ENCODE peak calls at places on chromosomes 11 and 22, in four cellular contexts. One of them, this sample, is unnamed.

GRCh38 chr11:64522843-64523242 is 68.2 kb upstream of the SLC22A12 start:
- DNase-seq in K562: no peak
- DNase-seq in A549: no peak
- DNase-seq in HepG2: no peak
- DNase-seq in this sample: no peak

GRCh38 chr11:121321614-121322243 is 29.2 kb downstream of the SC5D start:
- DNase-seq in K562: no peak
- DNase-seq in A549: peak
- DNase-seq in HepG2: no peak
- DNase-seq in this sample: no peak

GRCh38 chr11:3073029-3073435 is 15.8 kb upstream of the CARS1 start:
- DNase-seq in K562: no peak
- DNase-seq in A549: no peak
- DNase-seq in HepG2: no peak
- DNase-seq in this sample: peak

GRCh38 chr11:95200781-95201457 is 30.1 kb downstream of the SESN3 start:
- DNase-seq in K562: no peak
- DNase-seq in A549: no peak
- DNase-seq in HepG2: no peak
- DNase-seq in this sample: no peak

GRCh38 chr11:96204721-96205459 is 138.1 kb downstream of the MAML2 start:
- DNase-seq in K562: no peak
- DNase-seq in A549: no peak
- DNase-seq in HepG2: no peak
- DNase-seq in this sample: no peak

GRCh38 chr11:77346906-77347603 is 45.6 kb upstream of the GDPD4 start:
- DNase-seq in K562: no peak
- DNase-seq in A549: no peak
- DNase-seq in HepG2: no peak
- DNase-seq in this sample: no peak

GRCh38 chr11:17743808-17744119 is 9.2 kb downstream of the KCNC1 start:
- DNase-seq in K562: no peak
- DNase-seq in A549: no peak
- DNase-seq in HepG2: no peak
- DNase-seq in this sample: no peak

GRCh38 chr11:73980001-73980960 is 2.4 kb downstream of the UCP2 start:
- DNase-seq in K562: peak
- DNase-seq in A549: no peak
- DNase-seq in HepG2: peak
- DNase-seq in this sample: peak

GRCh38 chr11:118851970-118852369 is 31.7 kb upstream of the CXCR5 start:
- DNase-seq in K562: no peak
- DNase-seq in A549: no peak
- DNase-seq in HepG2: no peak
- DNase-seq in this sample: no peak

GRCh38 chr11:84947970-84948600 is 679.1 kb downstream of the DLG2 start:
- DNase-seq in K562: no peak
- DNase-seq in A549: no peak
- DNase-seq in HepG2: no peak
- DNase-seq in this sample: no peak

GRCh38 chr11:75625970-75626691 is 42.7 kb downstream of the MAP6 start:
- DNase-seq in K562: no peak
- DNase-seq in A549: peak
- DNase-seq in HepG2: no peak
- DNase-seq in this sample: no peak

GRCh38 chr11:26187639-26188038 is 144.3 kb upstream of the ANO3 start:
- DNase-seq in K562: no peak
- DNase-seq in A549: peak
- DNase-seq in HepG2: peak
- DNase-seq in this sample: peak

GRCh38 chr11:2144549-2145220 is 5.5 kb upstream of the IGF2 start:
- DNase-seq in K562: no peak
- DNase-seq in A549: no peak
- DNase-seq in HepG2: no peak
- DNase-seq in this sample: no peak

GRCh38 chr11:72758304-72758689 is 6.1 kb upstream of the ARAP1 start:
- DNase-seq in K562: peak
- DNase-seq in A549: no peak
- DNase-seq in HepG2: no peak
- DNase-seq in this sample: no peak

GRCh38 chr11:81007046-81007445 is 1566.2 kb upstream of the TENM4 start:
- DNase-seq in K562: no peak
- DNase-seq in A549: no peak
- DNase-seq in HepG2: no peak
- DNase-seq in this sample: peak

GRCh38 chr11:16337421-16338213 is 18.7 kb downstream of the SOX6 start:
- DNase-seq in K562: peak
- DNase-seq in A549: no peak
- DNase-seq in HepG2: no peak
- DNase-seq in this sample: no peak

GRCh38 chr11:120773501-120774031 is 250.3 kb upstream of the TBCEL start:
- DNase-seq in K562: no peak
- DNase-seq in A549: no peak
- DNase-seq in HepG2: no peak
- DNase-seq in this sample: peak

GRCh38 chr11:13110929-13111812 is 102.1 kb downstream of the RASSF10 start:
- DNase-seq in K562: peak
- DNase-seq in A549: peak
- DNase-seq in HepG2: no peak
- DNase-seq in this sample: peak

GRCh38 chr11:115990004-115990447 is 485.8 kb upstream of the CADM1 start:
- DNase-seq in K562: peak
- DNase-seq in A549: peak
- DNase-seq in HepG2: no peak
- DNase-seq in this sample: no peak

GRCh38 chr11:107494036-107494435 is 36.4 kb upstream of the CWF19L2 start:
- DNase-seq in K562: no peak
- DNase-seq in A549: no peak
- DNase-seq in HepG2: no peak
- DNase-seq in this sample: no peak

GRCh38 chr11:97908354-97908753 is 1112.4 kb upstream of the CNTN5 start:
- DNase-seq in K562: no peak
- DNase-seq in A549: no peak
- DNase-seq in HepG2: no peak
- DNase-seq in this sample: no peak

GRCh38 chr22:23120415-23120899 is 21.3 kb downstream of the RSPH14 start:
- DNase-seq in K562: peak
- DNase-seq in A549: no peak
- DNase-seq in HepG2: no peak
- DNase-seq in this sample: no peak

GRCh38 chr22:23119492-23120414 is 22.0 kb downstream of the RSPH14 start:
- DNase-seq in K562: peak
- DNase-seq in A549: no peak
- DNase-seq in HepG2: no peak
- DNase-seq in this sample: peak

GRCh38 chr22:23122216-23122957 is 19.4 kb downstream of the RSPH14 start:
- DNase-seq in K562: peak
- DNase-seq in A549: no peak
- DNase-seq in HepG2: no peak
- DNase-seq in this sample: no peak

GRCh38 chr22:23122992-23123803 is 18.6 kb downstream of the RSPH14 start:
- DNase-seq in K562: peak
- DNase-seq in A549: no peak
- DNase-seq in HepG2: no peak
- DNase-seq in this sample: no peak

GRCh38 chr22:23121026-23121823 is 20.6 kb downstream of the RSPH14 start:
- DNase-seq in K562: peak
- DNase-seq in A549: no peak
- DNase-seq in HepG2: no peak
- DNase-seq in this sample: no peak
- TF ChIP-seq JUN in K562: peak
- TF ChIP-seq JUN in A549: no peak
- TF ChIP-seq JUN in HepG2: no peak
- TF ChIP-seq JUN in this sample: no peak

GRCh38 chr22:20864186-20864908 is 5.5 kb downstream of the SNAP29 start:
- DNase-seq in K562: no peak
- DNase-seq in A549: no peak
- DNase-seq in HepG2: no peak
- DNase-seq in this sample: no peak
- TF ChIP-seq MYC in K562: no peak
- TF ChIP-seq MYC in A549: no peak
- TF ChIP-seq MYC in HepG2: no peak
- TF ChIP-seq MYC in this sample: no peak

GRCh38 chr22:28714043-28714442 is 27.6 kb downstream of the CHEK2 start:
- DNase-seq in K562: no peak
- DNase-seq in A549: no peak
- DNase-seq in HepG2: no peak
- DNase-seq in this sample: peak
- TF ChIP-seq JUN in K562: no peak
- TF ChIP-seq JUN in A549: no peak
- TF ChIP-seq JUN in HepG2: no peak
- TF ChIP-seq JUN in this sample: no peak

DNA sequence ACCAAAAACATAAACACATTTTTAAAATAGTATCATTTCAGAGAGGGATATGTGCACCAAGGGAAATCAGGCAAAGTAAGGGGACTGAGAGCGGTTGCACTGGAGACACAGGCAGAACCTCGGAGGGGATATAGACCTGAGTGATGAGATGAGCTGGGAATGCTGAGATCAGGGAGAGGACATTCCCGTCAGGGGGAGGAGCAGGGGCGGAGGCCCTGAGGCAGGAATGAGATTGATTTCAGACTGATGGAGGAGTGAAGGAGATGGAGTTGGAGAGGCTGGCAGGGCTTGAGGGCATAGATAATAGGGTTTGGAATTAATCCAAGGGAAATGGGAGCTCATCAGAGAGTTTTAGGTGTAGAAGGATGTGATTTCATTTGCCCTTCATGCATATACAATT is 13.1 kb downstream of the CD6 start:
- DNase-seq in K562: no peak
- DNase-seq in A549: no peak
- DNase-seq in HepG2: no peak
- DNase-seq in this sample: no peak
- TF ChIP-seq MYC in K562: no peak
- TF ChIP-seq MYC in A549: no peak
- TF ChIP-seq MYC in HepG2: no peak
- TF ChIP-seq MYC in this sample: no peak

GRCh38 chr22:29767289-29768051 is at the start of gene UQCR10:
- DNase-seq in K562: peak
- DNase-seq in A549: peak
- DNase-seq in HepG2: peak
- DNase-seq in this sample: no peak
- TF ChIP-seq JUN in K562: no peak
- TF ChIP-seq JUN in A549: peak
- TF ChIP-seq JUN in HepG2: no peak
- TF ChIP-seq JUN in this sample: no peak

DNA sequence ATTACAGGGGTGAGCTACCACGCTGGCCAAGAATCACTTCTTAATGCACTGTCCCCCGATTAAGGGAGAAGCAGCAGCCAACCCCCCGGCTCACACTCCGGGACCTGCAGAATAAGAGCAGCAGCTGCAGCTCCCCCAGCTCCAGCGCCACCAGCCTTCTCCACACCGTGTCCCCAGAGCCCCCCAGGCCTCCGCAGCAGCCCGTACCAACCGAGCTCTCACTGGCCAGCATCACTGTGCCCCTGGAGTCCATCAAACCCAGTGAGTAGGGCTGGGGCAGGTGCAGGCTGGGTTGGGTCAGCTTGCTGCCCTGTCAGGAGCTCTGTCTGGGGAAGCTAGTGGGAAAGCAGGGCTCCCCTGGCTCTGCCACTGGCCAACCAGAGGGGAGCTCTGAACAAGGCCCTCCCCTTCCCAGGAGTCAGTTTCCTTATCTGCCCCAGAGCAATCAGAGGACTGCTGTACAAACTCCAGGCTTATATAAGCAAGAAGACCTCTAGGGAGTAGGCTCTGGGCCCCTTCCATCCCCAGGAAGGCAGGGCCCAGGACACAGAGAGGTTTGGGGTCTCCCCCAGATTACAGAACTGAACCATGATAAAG is 8.5 kb upstream of the SH3BP1 start:
- DNase-seq in K562: peak
- DNase-seq in A549: no peak
- DNase-seq in HepG2: peak
- DNase-seq in this sample: no peak
- TF ChIP-seq MYC in K562: no peak
- TF ChIP-seq MYC in A549: no peak
- TF ChIP-seq MYC in HepG2: no peak
- TF ChIP-seq MYC in this sample: no peak

DNA sequence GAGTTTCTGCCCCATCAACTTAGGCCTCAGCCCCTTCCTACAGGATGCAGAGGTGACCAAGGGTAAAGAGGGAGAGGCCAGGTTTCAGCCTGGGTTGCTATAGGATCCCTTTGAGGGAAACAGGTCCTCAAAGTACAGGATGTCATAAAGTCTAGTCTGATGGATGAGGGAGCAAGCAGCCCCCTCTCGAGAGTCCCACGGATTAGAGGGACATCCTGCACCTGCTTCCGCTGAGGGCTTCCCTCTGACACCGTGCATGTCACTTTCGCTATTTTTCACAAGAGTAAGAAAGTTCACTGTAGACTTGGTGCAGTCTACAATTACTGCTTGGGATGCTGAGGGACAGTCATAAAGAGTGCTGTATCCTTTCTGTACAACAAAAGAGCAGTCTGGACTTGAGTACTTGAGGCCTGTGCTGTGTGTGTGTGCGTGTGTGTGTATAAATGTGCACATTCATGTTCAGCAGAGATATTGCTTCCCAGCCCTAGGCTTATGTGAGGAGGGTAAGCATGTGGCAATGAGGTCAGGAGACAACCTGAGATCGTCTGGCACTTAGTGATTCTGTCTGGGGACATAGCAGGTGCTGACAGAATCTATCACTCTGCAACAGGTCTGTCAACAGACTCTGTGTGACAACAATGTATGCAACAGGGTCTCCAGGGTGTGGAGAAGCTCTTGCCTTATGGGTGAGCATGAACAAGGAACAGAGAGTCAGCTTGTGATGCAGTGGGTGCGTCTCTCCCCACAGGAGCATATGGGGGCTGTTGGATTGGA is 18.1 kb upstream of the CHST1 start:
- DNase-seq in K562: no peak
- DNase-seq in A549: no peak
- DNase-seq in HepG2: no peak
- DNase-seq in this sample: no peak
- TF ChIP-seq JUN in K562: no peak
- TF ChIP-seq JUN in A549: no peak
- TF ChIP-seq JUN in HepG2: no peak
- TF ChIP-seq JUN in this sample: no peak

DNA sequence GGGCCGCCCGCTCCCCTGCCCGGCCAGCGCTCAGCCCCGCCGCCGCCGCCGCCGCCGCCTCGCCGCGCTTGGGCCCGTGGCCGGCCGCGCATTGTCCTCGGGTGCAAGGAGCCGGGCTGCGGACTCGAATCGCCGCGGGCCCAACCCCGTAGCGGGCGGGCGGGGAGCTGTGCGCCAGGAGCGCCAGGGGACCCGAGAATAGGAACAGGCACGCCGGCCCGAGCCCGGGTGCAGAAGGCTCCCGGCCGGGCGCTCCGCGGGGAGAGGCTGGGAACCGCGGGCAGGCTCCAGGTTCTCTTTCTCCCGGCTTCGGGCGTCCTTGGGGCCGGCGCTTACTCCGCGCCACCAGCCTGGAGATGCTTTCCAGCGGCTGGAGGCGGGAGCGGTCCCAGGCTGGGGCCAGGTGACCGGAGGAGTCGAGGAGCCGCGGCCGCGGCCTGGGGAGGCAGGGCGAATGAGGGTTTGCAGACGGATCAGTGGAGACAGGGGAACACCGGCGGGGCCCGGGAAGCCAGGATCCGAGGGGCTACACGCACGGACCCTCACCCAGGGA is 636 bp downstream of the PKNOX2 start:
- DNase-seq in K562: no peak
- DNase-seq in A549: no peak
- DNase-seq in HepG2: no peak
- DNase-seq in this sample: peak
- TF ChIP-seq MYC in K562: no peak
- TF ChIP-seq MYC in A549: no peak
- TF ChIP-seq MYC in HepG2: no peak
- TF ChIP-seq MYC in this sample: no peak

GRCh38 chr22:22400099-22400498 is 108.4 kb downstream of the ZNF280B start:
- DNase-seq in K562: peak
- DNase-seq in A549: no peak
- DNase-seq in HepG2: no peak
- DNase-seq in this sample: no peak
- TF ChIP-seq JUN in K562: no peak
- TF ChIP-seq JUN in A549: no peak
- TF ChIP-seq JUN in HepG2: no peak
- TF ChIP-seq JUN in this sample: no peak

This sample was measured in endothelial cell of umbilical vein.